ENCODE peak calls at places on chromosome 6, in four cellular contexts. One of them, this sample, is unnamed.

GRCh38 chr6:142935553-142936517 is 9.1 kb downstream of the HIVEP2 start:
- DNase-seq in K562: no peak
- DNase-seq in HepG2: no peak
- DNase-seq in WTC11: no peak
- DNase-seq in this sample: no peak

GRCh38 chr6:166809721-166810120 is 146.6 kb downstream of the RNASET2 start:
- DNase-seq in WTC11: no peak
- DNase-seq in HepG2: no peak
- DNase-seq in K562: no peak
- DNase-seq in this sample: no peak

GRCh38 chr6:39929733-39930461 is 4.4 kb downstream of the MOCS1 start:
- DNase-seq in HepG2: peak; percentile 26
- DNase-seq in K562: no peak
- DNase-seq in WTC11: no peak
- DNase-seq in this sample: no peak

GRCh38 chr6:37483502-37483901 is 16.2 kb downstream of the CCDC167 start:
- DNase-seq in K562: no peak
- DNase-seq in HepG2: no peak
- DNase-seq in WTC11: no peak
- DNase-seq in this sample: no peak

GRCh38 chr6:42230320-42231034 is 12.8 kb upstream of the MRPS10 start:
- DNase-seq in K562: peak; percentile 40
- DNase-seq in HepG2: no peak
- DNase-seq in WTC11: no peak
- DNase-seq in this sample: peak; percentile 43

GRCh38 chr6:107784669-107785068 is 39.4 kb downstream of the SCML4 start:
- DNase-seq in K562: no peak
- DNase-seq in HepG2: no peak
- DNase-seq in WTC11: no peak
- DNase-seq in this sample: no peak

GRCh38 chr6:90940812-90941481 is 354.1 kb upstream of the MAP3K7 start:
- DNase-seq in HepG2: peak; percentile 44
- DNase-seq in K562: peak; percentile 36
- DNase-seq in WTC11: no peak
- DNase-seq in this sample: peak; percentile 45

GRCh38 chr6:37340639-37340943 is 13.2 kb upstream of the RNF8 start:
- DNase-seq in WTC11: no peak
- DNase-seq in HepG2: no peak
- DNase-seq in K562: no peak
- DNase-seq in this sample: no peak

GRCh38 chr6:72560721-72561593 is 60.9 kb upstream of the KCNQ5 start:
- DNase-seq in WTC11: no peak
- DNase-seq in HepG2: no peak
- DNase-seq in K562: peak; percentile 68
- DNase-seq in this sample: peak; percentile 1

GRCh38 chr6:3455490-3456394 is 1.1 kb downstream of the SLC22A23 start:
- DNase-seq in K562: peak; percentile 56
- DNase-seq in HepG2: peak; percentile 38
- DNase-seq in WTC11: peak; percentile 44
- DNase-seq in this sample: peak; percentile 53

GRCh38 chr6:114304304-114304887 is 38.4 kb downstream of the HS3ST5 start:
- DNase-seq in WTC11: no peak
- DNase-seq in K562: no peak
- DNase-seq in HepG2: peak; percentile 19
- DNase-seq in this sample: no peak

GRCh38 chr6:39422273-39422672 is 99.8 kb upstream of the KCNK16 start:
- DNase-seq in HepG2: no peak
- DNase-seq in WTC11: no peak
- DNase-seq in K562: no peak
- DNase-seq in this sample: no peak

GRCh38 chr6:17965397-17965796 is 22.0 kb downstream of the KIF13A start:
- DNase-seq in HepG2: no peak
- DNase-seq in K562: no peak
- DNase-seq in WTC11: no peak
- DNase-seq in this sample: no peak

GRCh38 chr6:32885698-32886286 is 31.8 kb downstream of the PSMB9 start:
- DNase-seq in WTC11: no peak
- DNase-seq in K562: no peak
- DNase-seq in HepG2: peak; percentile 77
- DNase-seq in this sample: peak; percentile 50

GRCh38 chr6:16493802-16494201 is 255.4 kb downstream of the GMPR start:
- DNase-seq in HepG2: no peak
- DNase-seq in WTC11: no peak
- DNase-seq in K562: no peak
- DNase-seq in this sample: no peak

GRCh38 chr6:72552938-72553337 is 68.9 kb upstream of the KCNQ5 start:
- DNase-seq in WTC11: no peak
- DNase-seq in K562: no peak
- DNase-seq in HepG2: no peak
- DNase-seq in this sample: no peak

GRCh38 chr6:27770724-27771123 is 141.5 kb downstream of the OR2B2 start:
- DNase-seq in WTC11: no peak
- DNase-seq in HepG2: no peak
- DNase-seq in K562: no peak
- DNase-seq in this sample: no peak

GRCh38 chr6:80541886-80542285 is 435.4 kb downstream of the BCKDHB start:
- DNase-seq in HepG2: no peak
- DNase-seq in WTC11: no peak
- DNase-seq in K562: no peak
- DNase-seq in this sample: no peak

GRCh38 chr6:29758761-29759160 is 35.5 kb downstream of the HLA-F start:
- DNase-seq in K562: no peak
- DNase-seq in WTC11: no peak
- DNase-seq in HepG2: no peak
- DNase-seq in this sample: no peak

GRCh38 chr6:7107578-7108195 is at the start of gene RREB1:
- DNase-seq in K562: peak; percentile 90
- DNase-seq in WTC11: peak; percentile 38
- DNase-seq in HepG2: peak; percentile 67
- DNase-seq in this sample: peak; percentile 75

GRCh38 chr6:36836091-36836770 is 3.0 kb downstream of the CPNE5 start:
- DNase-seq in K562: no peak
- DNase-seq in HepG2: no peak
- DNase-seq in WTC11: no peak
- DNase-seq in this sample: no peak

GRCh38 chr6:157822221-157823000 is 635 bp upstream of the SNX9 start:
- DNase-seq in K562: no peak
- DNase-seq in WTC11: peak; percentile 38
- DNase-seq in HepG2: no peak
- DNase-seq in this sample: no peak

GRCh38 chr6:170096191-170096802 is 194.6 kb downstream of the DLL1 start:
- DNase-seq in K562: no peak
- DNase-seq in HepG2: no peak
- DNase-seq in WTC11: peak; percentile 2
- DNase-seq in this sample: peak; percentile 81

GRCh38 chr6:43940393-43941087 is 170.5 kb downstream of the VEGFA start:
- DNase-seq in K562: no peak
- DNase-seq in WTC11: no peak
- DNase-seq in HepG2: no peak
- DNase-seq in this sample: no peak

GRCh38 chr6:129276986-129277385 is 394.0 kb downstream of the LAMA2 start:
- DNase-seq in HepG2: no peak
- DNase-seq in WTC11: no peak
- DNase-seq in K562: no peak
- DNase-seq in this sample: no peak

GRCh38 chr6:142500265-142500786 is 198.5 kb downstream of the ADGRG6 start:
- DNase-seq in WTC11: no peak
- DNase-seq in K562: no peak
- DNase-seq in HepG2: no peak
- DNase-seq in this sample: no peak

GRCh38 chr6:149170564-149171452 is 146.7 kb upstream of the TAB2 start:
- DNase-seq in WTC11: no peak
- DNase-seq in HepG2: no peak
- DNase-seq in K562: no peak
- DNase-seq in this sample: peak; percentile 47

GRCh38 chr6:3341467-3341866 is 82.7 kb downstream of the PSMG4 start:
- DNase-seq in HepG2: no peak
- DNase-seq in WTC11: no peak
- DNase-seq in K562: no peak
- DNase-seq in this sample: no peak

GRCh38 chr6:122778961-122779671 is 400 bp upstream of the FABP7 start:
- DNase-seq in HepG2: no peak
- DNase-seq in WTC11: peak; percentile 45
- DNase-seq in K562: no peak
- DNase-seq in this sample: no peak

GRCh38 chr6:11769816-11770545 is 8.6 kb downstream of the ADTRP start:
- DNase-seq in WTC11: peak; percentile 60
- DNase-seq in HepG2: no peak
- DNase-seq in K562: no peak
- DNase-seq in this sample: no peak

GRCh38 chr6:3200682-3201081 is 26.8 kb downstream of the TUBB2B start:
- DNase-seq in K562: no peak
- DNase-seq in HepG2: no peak
- DNase-seq in WTC11: no peak
- DNase-seq in this sample: no peak

GRCh38 chr6:129638055-129639019 is 71.6 kb downstream of the ARHGAP18 start:
- DNase-seq in K562: no peak
- DNase-seq in HepG2: peak; percentile 85
- DNase-seq in WTC11: no peak
- DNase-seq in this sample: no peak

DNA sequence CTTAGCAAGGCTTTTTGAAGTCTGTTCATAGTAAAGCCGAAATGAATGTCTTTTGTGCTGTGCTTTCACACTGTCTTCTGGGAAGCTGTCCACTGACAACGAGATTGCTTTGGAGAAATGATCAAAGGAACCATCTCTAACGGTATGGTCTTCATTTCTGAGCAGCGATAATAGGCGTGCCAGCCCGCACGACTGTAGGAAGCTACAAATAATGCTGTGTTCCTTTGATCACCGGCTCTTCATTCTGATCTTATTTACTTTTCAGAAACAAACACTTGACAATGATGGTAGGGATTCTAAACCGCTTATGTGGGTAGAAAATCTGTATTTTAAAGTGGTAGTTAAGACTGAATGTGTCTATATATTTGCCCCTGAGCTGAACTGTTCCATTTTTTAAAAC is 306.6 kb upstream of the EXOC2 start:
- DNase-seq in K562: no peak
- DNase-seq in HepG2: peak; percentile 57
- DNase-seq in WTC11: no peak
- DNase-seq in this sample: no peak
- TF ChIP-seq FOXJ3 in K562: no peak
- TF ChIP-seq FOXJ3 in HepG2: no peak
- TF ChIP-seq FOXJ3 in WTC11: no peak
- TF ChIP-seq FOXJ3 in this sample: no peak

DNA sequence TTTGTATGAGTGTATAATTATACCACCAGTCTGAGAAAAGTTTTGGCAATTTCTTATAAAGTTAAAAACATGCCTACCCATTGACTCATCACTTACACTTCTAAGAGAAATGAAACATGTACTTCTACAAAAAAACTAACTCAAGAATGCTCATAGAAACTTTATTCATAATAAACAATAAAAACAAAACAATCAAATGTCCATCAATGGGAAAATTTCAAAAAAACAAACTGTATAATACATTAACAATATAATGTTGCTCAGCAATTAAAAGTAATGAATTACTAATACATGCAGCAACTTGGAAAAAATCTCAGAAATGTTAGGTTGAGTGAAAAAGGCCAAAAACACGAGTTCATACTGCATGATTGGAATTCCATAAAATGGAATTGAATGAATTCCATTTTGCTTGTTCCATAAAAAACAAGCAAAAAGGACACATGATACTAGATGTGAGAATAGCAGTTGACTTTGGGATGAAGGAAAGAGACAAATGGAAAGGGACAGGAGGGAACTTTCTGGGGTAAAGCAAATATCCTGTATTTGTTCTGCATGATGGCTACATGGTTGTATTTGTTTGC is 726.6 kb downstream of the RFPL4B start:
- DNase-seq in HepG2: no peak
- DNase-seq in WTC11: no peak
- DNase-seq in K562: no peak
- DNase-seq in this sample: no peak
- TF ChIP-seq FOXJ3 in HepG2: no peak
- TF ChIP-seq FOXJ3 in WTC11: no peak
- TF ChIP-seq FOXJ3 in K562: no peak
- TF ChIP-seq FOXJ3 in this sample: no peak

DNA sequence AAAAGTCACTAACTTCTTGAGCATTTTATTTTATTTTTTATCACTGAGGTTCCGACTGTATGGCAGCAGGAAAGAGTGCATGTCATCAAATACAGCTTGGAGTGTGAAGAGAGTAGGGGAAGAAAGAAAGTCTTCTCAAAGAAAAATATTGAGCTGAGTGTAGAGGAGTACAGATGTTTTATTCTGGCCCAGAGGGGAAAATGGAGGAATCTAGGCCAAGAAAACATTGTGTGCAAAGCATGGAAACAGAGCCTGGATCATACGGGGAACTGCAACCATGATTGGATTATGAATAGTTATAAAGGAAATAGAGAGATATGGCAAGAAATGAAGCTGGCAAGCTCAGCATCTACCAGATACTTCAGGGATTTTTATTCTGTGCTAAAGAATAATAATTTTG is 104.2 kb upstream of the SCGN start:
- DNase-seq in HepG2: no peak
- DNase-seq in K562: no peak
- DNase-seq in WTC11: no peak
- DNase-seq in this sample: no peak
- TF ChIP-seq FOXJ3 in HepG2: no peak
- TF ChIP-seq FOXJ3 in K562: no peak
- TF ChIP-seq FOXJ3 in WTC11: no peak
- TF ChIP-seq FOXJ3 in this sample: no peak

GRCh38 chr6:151240036-151240685 is 394 bp downstream of the AKAP12 start:
- DNase-seq in HepG2: no peak
- DNase-seq in WTC11: peak; percentile 89
- DNase-seq in K562: peak; percentile 79
- DNase-seq in this sample: peak; percentile 84
- TF ChIP-seq FOXJ3 in HepG2: no peak
- TF ChIP-seq FOXJ3 in WTC11: no peak
- TF ChIP-seq FOXJ3 in K562: no peak
- TF ChIP-seq FOXJ3 in this sample: no peak

DNA sequence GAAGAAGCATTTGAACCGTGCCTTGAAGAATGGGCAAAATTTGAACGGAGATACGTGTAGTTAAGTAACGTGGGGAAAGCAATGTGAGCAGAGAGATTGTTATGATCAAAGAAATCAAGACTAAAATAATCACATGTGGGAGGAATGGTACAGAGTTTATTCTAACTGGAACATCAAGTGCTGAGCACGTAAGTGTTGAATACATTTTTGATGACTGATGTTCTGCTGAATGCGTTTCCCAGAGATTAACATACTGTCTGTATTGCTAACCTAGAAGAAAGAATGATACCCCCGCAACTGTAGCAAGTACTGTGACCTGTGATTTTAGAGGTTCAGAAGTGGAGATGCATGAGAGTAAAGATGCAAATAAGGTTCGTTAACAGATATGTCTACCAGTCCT is 146.9 kb upstream of the EPHA7 start:
- DNase-seq in K562: no peak
- DNase-seq in WTC11: no peak
- DNase-seq in HepG2: no peak
- DNase-seq in this sample: no peak
- TF ChIP-seq FOXJ3 in K562: no peak
- TF ChIP-seq FOXJ3 in WTC11: no peak
- TF ChIP-seq FOXJ3 in HepG2: no peak
- TF ChIP-seq FOXJ3 in this sample: no peak